ENCODE peak calls at places on chromosomes 3 and 15, in four cellular contexts. Y, H, O and Z are unnamed samples. For H3K4me1 and H3K9me3, the result is how much of the 10 kb centered on the place peaks cover.

GRCh38 chr3:140843656-140844055 is 98.0 kb upstream of the SLC25A36 start:
- DNase-seq in Y (no peak), H (no peak), O (no peak), Z (no peak)

GRCh38 chr3:43892061-43892460 is 201.3 kb downstream of the ABHD5 start:
- DNase-seq in Y (no peak), H (no peak), O (no peak), Z (no peak)

GRCh38 chr3:189824629-189825312 is 193.6 kb downstream of the TP63 start:
- DNase-seq in Y (no peak), H (no peak), O (no peak), Z (no peak)

GRCh38 chr3:177418787-177419186 is 221.5 kb upstream of the TBL1XR1 start:
- DNase-seq in Y (no peak), H (no peak), O (no peak), Z (no peak)

GRCh38 chr3:124229836-124230235 is 237.9 kb upstream of the ROPN1 start:
- DNase-seq in Y (no peak), H (no peak), O (no peak), Z (no peak)

GRCh38 chr3:38039101-38039898 is at the start of gene DLEC1:
- DNase-seq in Y (peak), H (peak), O (peak), Z (peak)

GRCh38 chr15:74008901-74009300 is 14.4 kb downstream of the PML start:
- DNase-seq in Y (no peak), H (no peak), O (no peak), Z (no peak)

GRCh38 chr3:51622868-51623267 is 48.2 kb upstream of the TEX264 start:
- DNase-seq in Y (peak), H (no peak), O (no peak), Z (no peak)

GRCh38 chr3:159237221-159237620 is 435.4 kb downstream of the MFSD1 start:
- DNase-seq in Y (no peak), H (no peak), O (no peak), Z (no peak)

GRCh38 chr15:77710637-77711036 is 77.9 kb upstream of the LINGO1 start:
- DNase-seq in Y (no peak), H (no peak), O (no peak), Z (no peak)

GRCh38 chr15:62845239-62846126 is 197.1 kb upstream of the TPM1 start:
- DNase-seq in Y (no peak), H (no peak), O (no peak), Z (no peak)

GRCh38 chr3:157135671-157136396 is 24.1 kb downstream of the CCNL1 start:
- DNase-seq in Y (no peak), H (no peak), O (peak), Z (peak)

GRCh38 chr3:105938101-105938500 is 69.3 kb upstream of the CBLB start:
- DNase-seq in Y (no peak), H (peak), O (no peak), Z (no peak)

GRCh38 chr3:194870394-194871110 is 184.9 kb downstream of the FAM43A start:
- DNase-seq in Y (no peak), H (peak), O (no peak), Z (no peak)

GRCh38 chr3:98884675-98885371 is 16.7 kb downstream of the DCBLD2 start:
- DNase-seq in Y (no peak), H (no peak), O (no peak), Z (no peak)

GRCh38 chr3:184040010-184040409 is 8.5 kb downstream of the HTR3D start:
- DNase-seq in Y (peak), H (no peak), O (no peak), Z (no peak)

GRCh38 chr3:12751548-12751947 is 7.5 kb downstream of the TMEM40 start:
- DNase-seq in Y (no peak), H (no peak), O (no peak), Z (no peak)

GRCh38 chr3:129224984-129225393 is 24.4 kb upstream of the COPG1 start:
- DNase-seq in Y (peak), H (peak), O (peak), Z (peak)
- TF ChIP-seq POLR2A in Y (no peak), H (no peak), O (no peak), Z (peak)

GRCh38 chr15:68806220-68807105 is 14.2 kb downstream of the ANP32A start:
- DNase-seq in Y (no peak), H (no peak), O (no peak), Z (peak)
- H3K4me1 ChIP-seq in Y (half or more), H (under half), O (under half), Z (under half)

GRCh38 chr3:66709464-66710058 is 208.7 kb upstream of the LRIG1 start:
- DNase-seq in Y (no peak), H (no peak), O (no peak), Z (no peak)
- H3K9me3 ChIP-seq in Y (under half), H (under half), O (under half), Z (under half)

GRCh38 chr15:40941078-40941527 is 12.0 kb downstream of the DLL4 start:
- DNase-seq in Y (no peak), H (no peak), O (no peak), Z (no peak)

GRCh38 chr15:40942337-40942854 is 10.9 kb upstream of the CHAC1 start:
- DNase-seq in Y (no peak), H (no peak), O (no peak), Z (no peak)

GRCh38 chr15:40942865-40943264 is 10.4 kb upstream of the CHAC1 start:
- DNase-seq in Y (no peak), H (no peak), O (no peak), Z (no peak)

GRCh38 chr15:40939909-40940801 is 11.0 kb downstream of the DLL4 start:
- DNase-seq in Y (no peak), H (peak), O (no peak), Z (no peak)

GRCh38 chr15:40941528-40942336 is 11.5 kb upstream of the CHAC1 start:
- DNase-seq in Y (peak), H (peak), O (peak), Z (peak)
- TF ChIP-seq POLR2A in Y (no peak), H (no peak), O (no peak), Z (peak)

DNA sequence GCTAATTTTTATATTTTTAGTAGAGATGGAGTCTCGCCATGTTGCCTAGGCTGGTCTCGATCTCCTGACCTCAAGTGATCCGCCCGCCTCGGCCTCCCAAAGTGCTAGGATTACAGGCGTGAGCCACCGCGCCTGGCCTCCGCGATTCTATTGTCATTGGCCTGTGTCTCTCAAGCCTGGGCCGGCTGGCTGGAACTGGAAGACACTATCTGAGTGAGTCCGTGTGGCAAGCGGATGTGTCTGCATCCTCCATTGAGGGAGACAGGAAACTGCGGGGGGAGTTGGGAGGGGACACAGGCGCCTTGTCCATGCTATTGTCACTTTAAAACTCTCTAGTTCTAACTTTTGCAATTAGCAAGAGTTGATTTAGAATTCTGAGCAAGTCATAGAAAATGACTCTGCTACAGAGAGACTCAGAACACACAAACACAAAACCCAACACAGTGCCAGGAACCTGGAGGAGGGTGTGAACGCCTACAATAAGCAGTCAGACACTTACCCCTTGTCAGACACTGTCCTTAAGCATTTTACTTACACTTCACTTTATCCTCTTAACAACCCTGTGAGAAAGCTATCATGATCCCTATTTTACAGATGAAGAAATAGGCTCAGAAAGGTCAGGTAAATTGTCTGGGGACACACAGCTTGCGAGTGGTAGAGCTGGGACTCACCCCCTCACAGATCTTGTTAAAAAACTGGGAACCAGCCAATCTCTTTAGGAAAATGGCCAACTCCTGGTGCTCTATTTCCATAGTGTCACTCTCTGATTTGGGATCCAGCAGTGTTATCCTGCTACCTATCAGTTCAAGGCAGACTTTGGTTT is 38.7 kb downstream of the ANP32A start:
- DNase-seq in Y (no peak), H (peak), O (no peak), Z (no peak)
- H3K4me1 ChIP-seq in Y (under half), H (under half), O (under half), Z (under half)

GRCh38 chr3:100040446-100040845 is 73.9 kb downstream of the FILIP1L start:
- DNase-seq in Y (no peak), H (peak), O (no peak), Z (no peak)
- H3K9me3 ChIP-seq in Y (under half), H (under half), O (under half), Z (under half)

DNA sequence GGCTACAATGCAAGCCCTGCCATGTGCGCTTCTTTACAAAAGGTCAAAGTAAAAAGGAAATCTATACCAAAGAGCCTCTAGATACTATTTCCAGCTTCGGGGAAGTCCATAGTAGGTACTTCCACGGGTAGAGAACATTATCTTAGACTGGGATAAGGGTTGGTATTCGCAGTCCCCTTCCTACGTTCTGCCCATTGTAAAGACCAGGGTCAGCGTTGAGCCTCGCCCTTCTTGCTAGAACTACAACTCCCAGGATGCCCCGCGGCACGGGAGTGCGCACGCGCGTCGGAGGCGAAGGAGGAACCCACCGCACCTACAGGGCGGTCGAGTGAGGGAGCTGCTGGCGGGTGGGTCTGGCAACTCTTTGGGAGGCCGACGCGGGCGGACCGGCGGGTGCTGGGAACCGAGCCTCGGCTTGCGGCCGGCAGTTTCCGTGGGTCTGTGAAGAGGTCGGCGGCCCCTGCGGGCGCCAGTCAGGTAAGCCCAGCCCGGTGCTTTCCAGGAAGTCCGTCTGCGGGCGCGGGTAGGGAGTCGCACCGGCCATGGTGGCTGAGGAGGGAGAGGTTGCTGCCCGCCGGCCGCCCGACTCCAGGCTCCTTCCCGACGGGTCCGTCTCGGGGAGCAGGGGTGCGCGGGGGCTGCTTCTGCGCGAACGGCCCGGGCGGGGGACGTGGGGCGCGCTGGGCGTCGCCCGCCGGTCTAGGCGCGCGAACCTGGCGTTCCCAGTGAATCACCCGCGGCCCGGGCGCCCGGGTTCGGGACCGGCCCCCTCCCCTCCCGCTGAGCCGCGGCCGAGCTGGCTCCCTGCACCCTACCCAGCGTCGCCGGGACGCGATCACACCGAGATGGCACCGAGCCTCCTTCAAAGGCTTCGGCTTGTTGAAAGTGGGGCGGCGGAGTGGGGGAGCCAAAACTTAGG is at the start of gene TMOD3:
- DNase-seq in Y (peak), H (peak), O (peak), Z (peak)
- TF ChIP-seq POLR2A in Y (peak), H (peak), O (peak), Z (peak)

GRCh38 chr3:122568755-122569154 is 4.6 kb downstream of the DTX3L start:
- DNase-seq in Y (no peak), H (no peak), O (no peak), Z (no peak)
- H3K4me1 ChIP-seq in Y (half or more), H (under half), O (under half), Z (under half)